ENCODE peak calls at places on chromosomes 2 and 18, in four cellular contexts. D is neuronal stem cell, Y is H1, Q is trophoblast cell. I is an unnamed sample.
A peak's percentile ranks its signal among the peaks of the same experiment; 100 is the strongest.

GRCh38 chr2:206863196-206863595 is 76.1 kb upstream of the CPO start:
- DNase-seq in D (no peak), Q (no peak), Y (no peak), I (no peak)

GRCh38 chr2:118923371-118923770 is 18.6 kb upstream of the MARCO start:
- DNase-seq in Q (no peak), Y (no peak), D (no peak), I (no peak)

GRCh38 chr2:160506371-160507045 is 12.9 kb upstream of the RBMS1 start:
- DNase-seq in D (no peak), Y (no peak), Q (no peak), I (no peak)

GRCh38 chr2:231601356-231602229 is 8.9 kb downstream of the TEX44 start:
- DNase-seq in Q (peak; percentile 100), D (peak; percentile 77), Y (peak; percentile 86), I (peak; percentile 92)

GRCh38 chr2:119888673-119889072 is 124.2 kb upstream of the EPB41L5 start:
- DNase-seq in Y (no peak), Q (no peak), D (no peak), I (no peak)

GRCh38 chr2:240702640-240703011 is 11.0 kb downstream of the AQP12A start:
- DNase-seq in Q (no peak), D (no peak), Y (no peak), I (no peak)

GRCh38 chr18:72762505-72763122 is 105.2 kb downstream of the NETO1 start:
- DNase-seq in D (peak; percentile 56), Q (peak; percentile 88), Y (no peak), I (no peak)

GRCh38 chr2:175600024-175600831 is 401.8 kb downstream of the LNPK start:
- DNase-seq in Y (no peak), D (no peak), Q (peak; percentile 72), I (no peak)

GRCh38 chr2:200602584-200602983 is 16.8 kb downstream of the AOX1 start:
- DNase-seq in Q (no peak), D (no peak), Y (no peak), I (no peak)

DNA sequence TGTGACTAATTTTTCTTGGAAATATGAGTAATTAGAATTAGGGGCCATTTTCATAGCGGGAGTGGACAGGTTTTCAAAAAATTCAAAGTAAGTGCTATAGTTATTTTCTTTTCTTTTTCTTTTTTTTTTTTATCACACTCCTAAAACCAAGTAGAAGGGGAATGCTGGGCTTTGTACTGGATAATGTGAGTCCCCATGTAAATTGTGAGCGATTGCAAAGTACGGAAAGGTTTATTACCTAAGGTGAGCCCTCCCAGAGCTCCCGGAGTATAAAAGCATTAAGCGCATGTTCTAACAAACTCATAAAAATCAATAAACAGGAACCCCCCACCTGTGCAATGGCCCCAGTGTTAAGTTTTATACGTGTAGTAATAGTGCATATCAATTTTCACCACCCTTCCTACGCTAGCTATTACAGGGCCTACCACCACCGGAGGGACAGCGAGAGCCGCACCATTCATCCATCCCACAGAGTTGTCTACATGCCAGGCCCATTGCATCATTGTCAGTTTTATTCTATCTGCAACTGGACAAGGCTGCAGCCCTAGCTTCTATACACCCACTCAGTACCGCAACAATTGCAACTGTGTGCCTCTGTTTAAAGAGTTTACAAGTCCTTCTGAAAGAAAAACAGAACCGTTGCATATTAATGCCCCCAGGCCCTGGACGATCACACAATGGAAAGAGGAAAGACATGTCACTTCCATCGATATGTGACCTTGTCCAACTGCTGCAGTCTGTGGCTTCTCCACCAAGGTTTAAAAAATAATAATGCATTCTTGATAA is 58.7 kb downstream of the ZEB2 start:
- DNase-seq in D (no peak), Q (no peak), Y (no peak), I (no peak)
- H3K4me2 ChIP-seq in D (no peak overlapping the region), Q (no peak overlapping the region), Y (no peak overlapping the region), I (no peak overlapping the region)

GRCh38 chr18:77102246-77103040 is 30.1 kb downstream of the MBP start:
- DNase-seq in Y (no peak), Q (no peak), D (no peak), I (no peak)

GRCh38 chr18:77098554-77099174 is 33.9 kb downstream of the MBP start:
- DNase-seq in D (no peak), Q (peak; percentile 19), Y (no peak), I (no peak)

GRCh38 chr18:77101410-77102245 is 31.0 kb downstream of the MBP start:
- DNase-seq in Q (peak; percentile 81), Y (no peak), D (no peak), I (peak; percentile 68)

GRCh38 chr18:77099501-77100370 is 32.8 kb downstream of the MBP start:
- DNase-seq in D (no peak), Q (no peak), Y (no peak), I (no peak)

DNA sequence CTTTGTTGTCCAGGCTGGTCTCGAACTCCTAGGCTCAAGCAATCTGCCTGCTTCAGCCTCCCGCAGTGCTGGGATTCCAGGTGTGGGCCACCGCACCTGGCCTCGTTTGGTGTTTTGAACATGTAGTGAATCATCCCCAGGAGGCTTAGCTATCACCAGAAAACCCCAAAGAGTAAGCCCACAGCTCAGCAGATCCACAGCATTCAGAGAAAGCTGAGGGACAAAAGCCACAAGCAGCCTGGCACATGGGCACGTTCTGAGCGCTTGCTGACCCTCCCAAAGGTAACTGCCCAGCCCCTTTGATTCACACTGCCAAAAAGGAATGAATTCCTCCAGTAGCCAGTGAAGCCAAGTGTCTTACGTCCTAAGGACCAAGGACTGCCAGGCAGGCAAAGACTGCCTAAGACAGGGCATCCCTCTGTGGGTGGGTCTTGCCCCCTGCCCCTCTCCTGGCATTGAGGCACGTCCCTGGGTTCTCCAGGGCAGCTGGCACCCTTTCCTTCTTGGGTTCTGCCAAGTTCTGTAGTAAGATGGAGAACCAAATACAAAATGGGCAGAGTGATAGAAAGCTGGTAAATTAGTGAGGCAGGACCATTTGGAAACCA is 31.7 kb downstream of the MBP start:
- DNase-seq in D (no peak), Q (peak; percentile 40), Y (no peak), I (no peak)
- H2AK5ac ChIP-seq in D (no peak overlapping the region), Q (peak overlapping the region; percentile 8), Y (no peak overlapping the region), I (no peak overlapping the region)

GRCh38 chr18:79118797-79119196 is 49.6 kb downstream of the ATP9B start:
- DNase-seq in D (no peak), Q (no peak), Y (no peak), I (no peak)
- H3K4me2 ChIP-seq in D (no peak overlapping the region), Q (no peak overlapping the region), Y (no peak overlapping the region), I (no peak overlapping the region)

GRCh38 chr18:3293196-3293951 is 31.4 kb downstream of the MYL12B start:
- DNase-seq in Y (no peak), D (no peak), Q (peak; percentile 18), I (no peak)
- H2AK5ac ChIP-seq in Y (no peak overlapping the region), D (no peak overlapping the region), Q (no peak overlapping the region), I (no peak overlapping the region)